ENCODE peak calls at places on chromosomes 5 and 9, in ten cellular contexts. S, X, Y, W, D, V, F, I, U and O are unnamed samples. For H3K4me1, the result is how much of the 10 kb centered on the place peaks cover.

GRCh38 chr9:16721972-16722371 is 148.5 kb downstream of the BNC2 start:
- DNase-seq in S (no peak), X (no peak), Y (no peak), W (peak), D (peak), V (no peak), F (no peak), I (peak), U (peak), O (no peak)

GRCh38 chr5:63613430-63613829 is 348.8 kb downstream of the HTR1A start:
- DNase-seq in S (no peak), X (no peak), Y (no peak), W (no peak), D (no peak), V (no peak), F (no peak), I (no peak), U (no peak), O (no peak)

GRCh38 chr5:6827815-6828214 is 114.6 kb downstream of the TENT4A start:
- DNase-seq in S (no peak), X (no peak), Y (peak), W (no peak), D (no peak), V (no peak), F (no peak), I (no peak), U (no peak), O (no peak)

GRCh38 chr5:31954091-31954490 is 220.0 kb downstream of the GOLPH3 start:
- DNase-seq in S (no peak), X (no peak), Y (no peak), W (no peak), D (no peak), V (no peak), F (no peak), I (no peak), U (peak), O (no peak)

GRCh38 chr5:140806834-140807775 is at the start of gene PCDHA4:
- DNase-seq in S (no peak), X (no peak), Y (no peak), W (no peak), D (peak), V (peak), F (no peak), I (no peak), U (no peak), O (no peak)

GRCh38 chr9:22010881-22011625 is 1.9 kb upstream of the CDKN2B start:
- DNase-seq in S (no peak), X (no peak), Y (no peak), W (no peak), D (no peak), V (no peak), F (peak), I (no peak), U (no peak), O (no peak)

GRCh38 chr5:124289641-124290201 is 456.7 kb downstream of the ZNF608 start:
- DNase-seq in S (peak), X (no peak), Y (no peak), W (no peak), D (no peak), V (no peak), F (no peak), I (no peak), U (no peak), O (peak)

GRCh38 chr5:18072600-18072999 is 438.3 kb downstream of the TAF11L14 start:
- DNase-seq in S (no peak), X (no peak), Y (no peak), W (no peak), D (no peak), V (no peak), F (no peak), I (no peak), U (no peak), O (no peak)

GRCh38 chr9:36101916-36102741 is 34.4 kb upstream of the GLIPR2 start:
- DNase-seq in S (no peak), X (no peak), Y (no peak), W (no peak), D (no peak), V (peak), F (no peak), I (no peak), U (peak), O (no peak)

GRCh38 chr9:116549061-116549664 is 137.9 kb upstream of the TRIM32 start:
- DNase-seq in S (no peak), X (no peak), Y (peak), W (peak), D (peak), V (peak), F (peak), I (peak), U (peak), O (peak)

GRCh38 chr5:129216001-129216400 is 121.5 kb downstream of the ISOC1 start:
- DNase-seq in S (no peak), X (no peak), Y (no peak), W (no peak), D (no peak), V (no peak), F (peak), I (no peak), U (no peak), O (no peak)

GRCh38 chr5:120388016-120388781 is 75.9 kb upstream of the PRR16 start:
- DNase-seq in S (no peak), X (no peak), Y (no peak), W (no peak), D (no peak), V (no peak), F (no peak), I (no peak), U (peak), O (no peak)

DNA sequence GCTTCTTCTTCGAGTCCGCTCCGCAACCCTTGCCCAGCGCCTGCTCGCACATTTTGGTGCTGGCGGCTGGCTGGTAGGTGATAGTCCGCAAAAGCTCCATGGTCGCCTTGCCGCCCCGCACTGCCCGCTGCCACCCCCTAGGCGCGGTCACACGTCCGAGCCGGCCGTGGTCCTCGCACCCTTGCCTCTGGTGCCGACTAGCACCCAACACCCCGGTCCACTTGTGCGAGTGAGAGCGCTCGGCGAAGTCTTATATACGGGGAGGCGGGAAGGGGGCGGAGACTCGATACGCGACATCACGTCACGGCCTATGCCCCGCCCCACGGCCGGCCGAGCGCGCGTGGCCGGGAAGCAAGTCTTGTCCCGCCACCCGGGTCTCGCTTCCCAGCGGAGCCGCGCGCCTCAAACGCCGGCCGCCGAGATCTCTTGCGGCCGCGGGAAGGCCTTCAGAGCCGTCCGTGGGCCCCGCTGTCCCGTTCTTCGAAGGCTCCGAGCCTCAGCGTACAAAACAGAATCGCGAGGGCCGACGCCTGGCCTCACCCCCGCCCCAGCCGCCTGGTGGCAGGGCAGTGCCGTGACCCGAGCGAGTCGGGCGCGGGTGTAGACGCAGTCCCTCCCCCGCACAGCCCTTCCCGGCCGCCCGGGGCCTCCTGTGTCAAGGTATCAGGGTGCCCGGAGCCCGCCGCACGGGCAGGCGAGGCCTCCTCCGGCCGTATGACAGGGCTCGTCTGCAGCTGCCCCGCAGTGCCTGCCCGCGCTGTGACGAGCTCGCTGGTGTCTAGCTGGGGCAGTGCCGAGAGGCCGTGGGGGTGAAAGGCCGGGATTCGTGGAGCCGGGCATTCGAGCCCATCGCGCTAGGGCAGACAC is at the start of gene PLK2:
- DNase-seq in S (peak), X (peak), Y (peak), W (peak), D (peak), V (peak), F (peak), I (peak), U (peak), O (peak)
- TF ChIP-seq CTCF in S (peak), X (no peak), Y (peak), W (peak), D (peak), V (no peak), F (no peak), I (peak), U (peak), O (peak)

DNA sequence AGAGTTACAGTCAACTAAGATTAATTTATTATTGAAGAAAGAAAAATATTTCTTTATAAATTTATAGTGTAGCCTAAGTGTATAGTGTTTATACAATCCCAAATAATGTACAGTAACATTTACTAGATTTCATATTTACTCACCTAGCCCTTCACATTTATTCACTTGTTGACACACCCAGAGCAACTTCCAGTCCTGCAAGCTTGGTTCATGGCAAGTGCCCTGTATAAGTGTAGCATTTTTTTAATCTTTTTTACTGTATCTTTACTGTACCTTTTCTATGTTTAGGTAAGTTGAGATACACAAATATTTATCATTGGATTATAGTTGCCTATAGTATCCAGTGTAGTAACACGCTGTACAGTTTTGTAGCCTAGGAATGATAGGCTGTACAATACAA is 119.9 kb downstream of the SPATA31D1 start:
- DNase-seq in S (no peak), X (no peak), Y (no peak), W (no peak), D (no peak), V (no peak), F (no peak), I (no peak), U (no peak), O (no peak)
- H3K4me1 ChIP-seq in S (under half), X (under half), Y (under half), W (under half), D (under half), V (under half), F (under half), I (under half), U (under half), O (under half)

GRCh38 chr9:82570226-82570625 is 492.7 kb downstream of the RASEF start:
- DNase-seq in S (no peak), X (no peak), Y (no peak), W (no peak), D (no peak), V (peak), F (no peak), I (no peak), U (no peak), O (no peak)
- TF ChIP-seq CTCF in S (no peak), X (no peak), Y (peak), W (no peak), D (no peak), V (no peak), F (no peak), I (no peak), U (peak), O (no peak)

GRCh38 chr9:34437006-34437925 is 21.1 kb downstream of the FAM219A start:
- DNase-seq in S (no peak), X (peak), Y (peak), W (peak), D (no peak), V (peak), F (no peak), I (no peak), U (peak), O (no peak)

GRCh38 chr9:34443976-34444375 is 14.4 kb downstream of the FAM219A start:
- DNase-seq in S (no peak), X (no peak), Y (no peak), W (no peak), D (no peak), V (no peak), F (no peak), I (no peak), U (no peak), O (no peak)

GRCh38 chr9:34443533-34443932 is 14.8 kb downstream of the FAM219A start:
- DNase-seq in S (no peak), X (no peak), Y (no peak), W (no peak), D (no peak), V (no peak), F (no peak), I (no peak), U (no peak), O (no peak)

GRCh38 chr9:34446468-34446891 is 11.9 kb downstream of the FAM219A start:
- DNase-seq in S (no peak), X (no peak), Y (no peak), W (no peak), D (no peak), V (no peak), F (no peak), I (no peak), U (peak), O (no peak)

DNA sequence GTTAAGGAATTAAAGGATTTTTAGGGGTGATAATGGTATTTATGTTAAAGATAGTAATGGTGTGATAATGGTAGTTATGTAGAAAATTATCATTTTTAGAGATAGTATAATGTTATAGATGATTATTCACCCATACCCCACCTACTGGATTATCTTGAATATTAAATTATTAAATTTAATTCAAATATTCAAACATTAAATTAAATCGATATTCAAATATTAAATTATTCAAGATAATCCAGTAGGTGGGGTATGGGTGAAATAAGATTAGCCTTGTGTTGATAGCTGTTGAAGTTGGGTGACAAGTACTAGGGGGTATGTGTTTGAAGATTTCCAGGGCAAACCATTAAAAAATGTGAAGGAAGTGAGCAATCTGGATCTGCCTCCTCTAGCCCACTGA is 15.6 kb downstream of the FAM219A start:
- DNase-seq in S (no peak), X (no peak), Y (no peak), W (no peak), D (no peak), V (no peak), F (no peak), I (no peak), U (no peak), O (no peak)
- H3K4me1 ChIP-seq in S (under half), X (under half), Y (under half), W (under half), D (half or more), V (under half), F (half or more), I (half or more), U (under half), O (under half)

GRCh38 chr9:93252781-93253530 is 69.0 kb downstream of the WNK2 start:
- DNase-seq in S (peak), X (no peak), Y (no peak), W (no peak), D (peak), V (no peak), F (peak), I (no peak), U (no peak), O (no peak)

GRCh38 chr9:93252116-93252780 is 68.3 kb downstream of the WNK2 start:
- DNase-seq in S (peak), X (no peak), Y (no peak), W (no peak), D (peak), V (no peak), F (peak), I (no peak), U (no peak), O (no peak)

GRCh38 chr9:93254806-93255519 is 71.0 kb downstream of the WNK2 start:
- DNase-seq in S (no peak), X (no peak), Y (no peak), W (peak), D (no peak), V (no peak), F (no peak), I (no peak), U (no peak), O (no peak)

GRCh38 chr9:93253633-93254032 is 69.7 kb downstream of the WNK2 start:
- DNase-seq in S (no peak), X (no peak), Y (no peak), W (no peak), D (no peak), V (no peak), F (no peak), I (no peak), U (no peak), O (no peak)

DNA sequence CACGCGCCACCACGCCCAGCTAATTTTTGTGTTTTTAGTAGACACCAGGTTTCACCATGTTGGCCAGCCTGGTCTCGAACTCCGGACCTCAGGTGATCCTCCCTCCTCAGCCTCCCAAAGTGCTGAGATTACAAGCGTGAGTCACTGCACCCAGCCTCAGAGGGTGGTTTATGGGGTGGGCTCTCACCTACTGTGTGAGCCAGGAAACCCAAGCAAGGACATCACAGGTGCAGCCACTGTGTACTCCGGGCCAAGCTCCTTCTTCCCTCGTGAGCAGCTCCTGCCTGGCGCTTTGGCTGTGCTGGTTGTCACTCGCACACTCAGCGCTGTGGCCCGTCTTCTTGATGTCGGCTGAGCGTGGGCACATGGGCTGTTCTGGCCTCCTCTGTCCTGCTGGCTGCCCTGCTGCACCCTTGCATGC is 70.1 kb downstream of the WNK2 start:
- DNase-seq in S (peak), X (no peak), Y (no peak), W (peak), D (peak), V (no peak), F (peak), I (no peak), U (no peak), O (no peak)
- TF ChIP-seq CTCF in S (no peak), X (no peak), Y (no peak), W (no peak), D (no peak), V (no peak), F (no peak), I (no peak), U (no peak), O (no peak)

GRCh38 chr5:149854881-149855280 is 89.7 kb downstream of the PDE6A start:
- DNase-seq in S (no peak), X (no peak), Y (no peak), W (no peak), D (no peak), V (no peak), F (no peak), I (no peak), U (no peak), O (no peak)

GRCh38 chr5:149853019-149853648 is 91.5 kb downstream of the PDE6A start:
- DNase-seq in S (peak), X (peak), Y (peak), W (peak), D (peak), V (peak), F (peak), I (peak), U (peak), O (peak)

GRCh38 chr5:149853701-149854100 is 90.9 kb downstream of the PDE6A start:
- DNase-seq in S (no peak), X (no peak), Y (no peak), W (no peak), D (no peak), V (no peak), F (no peak), I (no peak), U (no peak), O (no peak)

GRCh38 chr5:149857499-149857898 is 87.1 kb downstream of the PDE6A start:
- DNase-seq in S (peak), X (no peak), Y (peak), W (peak), D (peak), V (peak), F (peak), I (peak), U (peak), O (peak)

DNA sequence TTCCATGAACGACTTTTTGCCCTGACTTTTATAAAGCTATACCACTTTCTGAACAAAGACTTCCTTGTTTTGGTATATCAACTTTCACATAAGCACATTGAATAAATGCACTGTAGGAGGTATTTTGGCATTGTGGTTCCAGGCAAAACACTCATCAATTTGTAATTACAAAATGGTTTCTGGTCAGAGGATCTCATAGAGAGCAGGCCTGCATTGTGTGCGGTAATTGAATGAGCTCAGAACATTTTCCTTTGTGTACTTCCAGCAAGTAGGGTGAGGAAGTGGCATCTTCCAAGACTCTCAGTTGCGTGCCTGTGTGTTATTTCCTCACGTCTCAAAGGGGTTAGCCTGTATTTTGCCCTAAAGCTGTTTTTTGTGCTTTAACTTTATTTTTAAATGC is 89.2 kb downstream of the PDE6A start:
- DNase-seq in S (no peak), X (no peak), Y (no peak), W (no peak), D (no peak), V (no peak), F (no peak), I (no peak), U (peak), O (no peak)
- H3K4me1 ChIP-seq in S (under half), X (under half), Y (under half), W (under half), D (under half), V (under half), F (under half), I (under half), U (under half), O (under half)

DNA sequence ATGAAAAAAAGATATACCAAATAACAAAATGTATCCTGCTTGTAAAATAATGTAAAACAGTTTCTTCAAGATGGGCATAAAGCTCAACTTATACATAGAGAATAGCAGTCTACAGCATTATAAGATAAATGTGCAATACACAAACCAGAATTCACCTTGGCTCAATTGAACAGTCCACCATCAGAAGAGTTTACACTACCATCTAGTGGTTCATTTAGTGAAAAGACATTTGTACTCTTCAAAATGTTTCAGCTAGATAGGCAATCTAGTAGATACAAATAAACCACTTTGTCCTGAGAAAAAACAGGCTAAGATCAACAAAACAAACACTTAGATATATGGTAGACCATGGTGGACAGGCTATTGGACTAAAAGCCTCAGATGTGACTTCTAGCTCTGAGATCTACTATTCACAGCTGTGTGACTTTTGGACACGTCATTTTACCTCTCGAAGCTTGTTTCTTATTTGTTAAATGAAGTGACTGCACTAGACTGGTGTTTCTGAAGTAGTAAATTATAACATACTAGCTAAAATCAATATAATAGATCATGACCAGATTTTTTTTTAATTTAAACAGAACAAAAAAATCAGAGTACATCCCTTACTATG is 22.1 kb upstream of the TPD52L3 start:
- DNase-seq in S (no peak), X (no peak), Y (no peak), W (no peak), D (no peak), V (peak), F (no peak), I (no peak), U (peak), O (no peak)
- TF ChIP-seq CTCF in S (peak), X (no peak), Y (peak), W (peak), D (peak), V (peak), F (peak), I (no peak), U (peak), O (peak)

GRCh38 chr5:162637501-162637900 is 569.9 kb downstream of the GABRG2 start:
- DNase-seq in S (no peak), X (no peak), Y (no peak), W (no peak), D (no peak), V (no peak), F (no peak), I (no peak), U (no peak), O (no peak)

GRCh38 chr5:162638849-162639248 is 571.3 kb downstream of the GABRG2 start:
- DNase-seq in S (no peak), X (no peak), Y (no peak), W (no peak), D (no peak), V (no peak), F (no peak), I (no peak), U (no peak), O (no peak)

GRCh38 chr5:162641142-162641813 is 573.7 kb downstream of the GABRG2 start:
- DNase-seq in S (no peak), X (no peak), Y (no peak), W (no peak), D (no peak), V (no peak), F (no peak), I (no peak), U (no peak), O (no peak)
- H3K4me1 ChIP-seq in S (under half), X (under half), Y (under half), W (under half), D (under half), V (under half), F (under half), I (under half), U (under half), O (under half)